ENCODE peak calls at places on chromosome X, in five cellular contexts. P is IMR-90, O is PC-9, G is adipocyte, Y is cardiac muscle cell. H is an unnamed sample.

GRCh38 chrX:23660766-23661132 is 6.5 kb upstream of the PRDX4 start:
- DNase-seq in Y (no peak), P (no peak), G (no peak), O (no peak), H (no peak)

GRCh38 chrX:154056739-154057367 is 37.2 kb upstream of the IRAK1 start:
- DNase-seq in P (peak; percentile 20), O (no peak), Y (no peak), G (peak; percentile 33), H (no peak)

GRCh38 chrX:39242187-39242586 is 440.9 kb downstream of the MID1IP1 start:
- DNase-seq in G (peak; percentile 15), Y (peak; percentile 62), P (no peak), O (no peak), H (peak; percentile 44)

GRCh38 chrX:96182366-96182765 is 502.3 kb upstream of the DIAPH2 start:
- DNase-seq in O (peak; percentile 1), P (peak; percentile 15), G (no peak), Y (peak; percentile 61), H (peak; percentile 38)

GRCh38 chrX:11864171-11864570 is 106.1 kb downstream of the MSL3 start:
- DNase-seq in G (no peak), P (no peak), Y (no peak), O (no peak), H (no peak)

GRCh38 chrX:38163193-38163592 is 57.5 kb downstream of the SRPX start:
- DNase-seq in O (no peak), G (no peak), Y (no peak), P (no peak), H (no peak)

GRCh38 chrX:352181-352580 is 33.6 kb upstream of the GTPBP6 start:
- DNase-seq in P (no peak), G (no peak), O (no peak), Y (no peak), H (no peak)

GRCh38 chrX:12895856-12896255 is 10.6 kb upstream of the TLR8 start:
- DNase-seq in Y (no peak), G (no peak), P (peak; percentile 28), O (no peak), H (no peak)

GRCh38 chrX:10983526-10983925 is 127.6 kb upstream of the HCCS start:
- DNase-seq in G (no peak), P (no peak), O (no peak), Y (no peak), H (no peak)

GRCh38 chrX:152637649-152638442 is at the start of gene GABRQ:
- DNase-seq in O (no peak), Y (peak; percentile 72), G (peak; percentile 50), P (no peak), H (peak; percentile 93)

GRCh38 chrX:22164770-22165388 is 107.8 kb upstream of the CBLL2 start:
- DNase-seq in G (no peak), P (peak; percentile 36), O (peak; percentile 24), Y (no peak), H (no peak)

GRCh38 chrX:154430504-154430903 is 2.0 kb downstream of the ATP6AP1 start:
- DNase-seq in O (no peak), P (no peak), G (no peak), Y (no peak), H (no peak)

GRCh38 chrX:72180539-72180938 is 1.0 kb upstream of the PIN4 start:
- DNase-seq in Y (no peak), P (no peak), O (no peak), G (no peak), H (no peak)

GRCh38 chrX:103831342-103831802 is 685 bp downstream of the RAB9B start:
- DNase-seq in G (peak; percentile 69), Y (peak; percentile 91), P (no peak), O (no peak), H (peak; percentile 90)

GRCh38 chrX:134423606-134424005 is 36.4 kb upstream of the HPRT1 start:
- DNase-seq in O (no peak), P (peak; percentile 47), G (peak; percentile 47), Y (peak; percentile 15), H (no peak)

GRCh38 chrX:826026-826425 is 195.4 kb downstream of the SHOX start:
- DNase-seq in Y (no peak), O (no peak), G (peak; percentile 85), P (no peak), H (no peak)

GRCh38 chrX:69021095-69021494 is 144.2 kb downstream of the PJA1 start:
- DNase-seq in G (no peak), O (no peak), P (no peak), Y (no peak), H (peak; percentile 21)

GRCh38 chrX:62839596-62839995 is 511.5 kb downstream of the SPIN4 start:
- DNase-seq in G (no peak), P (no peak), Y (no peak), O (no peak), H (no peak)
- H3K9me3 ChIP-seq in G (peaks cover 12% of the 10 kb centered on the region), P (peaks cover 1% of the 10 kb centered on the region), Y (peaks cover 3% of the 10 kb centered on the region), O (no peaks in the 10 kb centered on the region), H (peaks cover 35% of the 10 kb centered on the region)

GRCh38 chrX:19879742-19880378 is 7.5 kb downstream of the SH3KBP1 start:
- DNase-seq in O (no peak), G (no peak), P (no peak), Y (no peak), H (no peak)
- H3K9me3 ChIP-seq in O (no peaks in the 10 kb centered on the region), G (no peaks in the 10 kb centered on the region), P (no peaks in the 10 kb centered on the region), Y (no peaks in the 10 kb centered on the region), H (no peaks in the 10 kb centered on the region)

GRCh38 chrX:143462696-143463095 is 54.6 kb downstream of the SPANXN3 start:
- DNase-seq in G (no peak), P (no peak), O (no peak), Y (no peak), H (no peak)

GRCh38 chrX:143461616-143462015 is 55.7 kb downstream of the SPANXN3 start:
- DNase-seq in P (no peak), O (no peak), Y (no peak), G (no peak), H (no peak)

GRCh38 chrX:143466130-143466529 is 51.1 kb downstream of the SPANXN3 start:
- DNase-seq in Y (no peak), G (no peak), O (no peak), P (no peak), H (no peak)
- H3K9me3 ChIP-seq in Y (no peaks in the 10 kb centered on the region), G (no peaks in the 10 kb centered on the region), O (no peaks in the 10 kb centered on the region), P (peaks cover 7% of the 10 kb centered on the region), H (no peaks in the 10 kb centered on the region)

DNA sequence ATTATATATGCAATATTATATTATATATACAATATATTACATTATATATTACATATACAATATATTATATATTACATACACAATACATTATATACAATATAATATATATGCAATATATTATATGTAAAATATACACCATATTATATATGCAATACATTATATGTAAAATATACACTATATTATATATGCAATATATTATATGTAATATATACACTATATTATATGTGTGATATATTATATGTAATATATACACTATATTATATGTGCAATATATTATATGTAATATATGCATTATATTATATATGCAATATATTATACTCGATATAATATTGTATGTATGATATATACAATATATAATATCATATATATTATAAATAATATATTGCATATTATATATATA is 457.4 kb downstream of the SMARCA1 start:
- DNase-seq in G (no peak), O (no peak), P (no peak), Y (no peak), H (no peak)
- H3K9me3 ChIP-seq in G (no peaks in the 10 kb centered on the region), O (no peaks in the 10 kb centered on the region), P (no peaks in the 10 kb centered on the region), Y (no peaks in the 10 kb centered on the region), H (no peaks in the 10 kb centered on the region)

GRCh38 chrX:156001667-156002021 is 4.1 kb downstream of the IL9R start:
- DNase-seq in O (peak; percentile 14), P (no peak), G (no peak), Y (no peak), H (no peak)

GRCh38 chrX:156004256-156004655 is 6.8 kb downstream of the IL9R start:
- DNase-seq in O (peak; percentile 11), Y (no peak), G (peak; percentile 19), P (no peak), H (no peak)

GRCh38 chrX:156001001-156001666 is 3.6 kb downstream of the IL9R start:
- DNase-seq in P (no peak), O (no peak), G (no peak), Y (no peak), H (no peak)

GRCh38 chrX:156003486-156004185 is 6.1 kb downstream of the IL9R start:
- DNase-seq in O (no peak), P (no peak), Y (no peak), G (no peak), H (no peak)

GRCh38 chrX:156002517-156002916 is 5.0 kb downstream of the IL9R start:
- DNase-seq in G (no peak), P (no peak), Y (no peak), O (no peak), H (no peak)
- H3K9me3 ChIP-seq in G (no peaks in the 10 kb centered on the region), P (peaks cover 3% of the 10 kb centered on the region), Y (no peaks in the 10 kb centered on the region), O (no peaks in the 10 kb centered on the region), H (no peaks in the 10 kb centered on the region)

DNA sequence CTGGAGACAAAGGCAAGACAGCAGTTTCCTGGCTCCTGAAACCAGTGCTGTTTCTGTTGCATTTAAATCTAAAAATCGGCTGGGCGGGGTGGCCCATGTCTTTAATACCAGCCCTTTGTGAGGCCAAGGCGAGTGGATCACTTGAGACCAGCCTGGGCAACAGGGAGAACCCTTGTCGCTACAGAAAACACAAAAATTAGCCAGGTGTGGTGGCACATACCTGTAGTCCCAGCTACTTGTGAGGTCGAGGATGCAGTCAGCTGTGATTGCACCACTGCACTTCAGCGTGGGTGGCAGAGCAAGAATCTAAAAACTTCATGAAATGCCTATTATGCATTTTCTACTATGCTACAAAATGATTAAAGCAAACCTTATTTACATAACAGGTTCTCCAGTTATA is 205.4 kb upstream of the ITM2A start:
- DNase-seq in O (no peak), Y (no peak), G (no peak), P (no peak), H (no peak)
- H3K9me3 ChIP-seq in O (no peaks in the 10 kb centered on the region), Y (no peaks in the 10 kb centered on the region), G (peaks cover 10% of the 10 kb centered on the region), P (no peaks in the 10 kb centered on the region), H (no peaks in the 10 kb centered on the region)

GRCh38 chrX:28042260-28042659 is 61.0 kb upstream of the DCAF8L1 start:
- DNase-seq in Y (no peak), G (no peak), O (no peak), P (no peak), H (no peak)

GRCh38 chrX:28042826-28043564 is 61.7 kb upstream of the DCAF8L1 start:
- DNase-seq in P (no peak), G (no peak), O (no peak), Y (no peak), H (no peak)

GRCh38 chrX:28039258-28039657 is 58.0 kb upstream of the DCAF8L1 start:
- DNase-seq in G (no peak), Y (no peak), P (no peak), O (no peak), H (no peak)
- H3K9me3 ChIP-seq in G (peaks cover 5% of the 10 kb centered on the region), Y (no peaks in the 10 kb centered on the region), P (peaks cover 3% of the 10 kb centered on the region), O (no peaks in the 10 kb centered on the region), H (no peaks in the 10 kb centered on the region)

GRCh38 chrX:79036152-79036551 is 91.0 kb downstream of the P2RY10 start:
- DNase-seq in P (no peak), G (no peak), O (no peak), Y (no peak), H (no peak)
- H3K9me3 ChIP-seq in P (no peaks in the 10 kb centered on the region), G (no peaks in the 10 kb centered on the region), O (no peaks in the 10 kb centered on the region), Y (no peaks in the 10 kb centered on the region), H (no peaks in the 10 kb centered on the region)